ENCODE peak calls at places on chromosomes 4 and X, in five cellular contexts. H, F, X, V and G are unnamed samples.

GRCh38 chr4:162075691-162076090 is 88.1 kb downstream of the FSTL5 start:
- DNase-seq in H (no peak), V (peak), X (no peak), F (peak), G (no peak)

GRCh38 chr4:155665054-155665453 is 1.6 kb upstream of the GUCY1A1 start:
- DNase-seq in V (no peak), H (no peak), X (no peak), F (no peak), G (no peak)

GRCh38 chr4:184664445-184665210 is 15.1 kb downstream of the PRIMPOL start:
- DNase-seq in F (no peak), X (peak), H (peak), V (no peak), G (no peak)

GRCh38 chr4:73221734-73222133 is 36.9 kb downstream of the ANKRD17 start:
- DNase-seq in V (no peak), X (no peak), F (peak), H (peak), G (no peak)

GRCh38 chr4:105715692-105716278 is 7.2 kb downstream of the GSTCD start:
- DNase-seq in H (peak), F (peak), V (peak), X (peak), G (no peak)

GRCh38 chr4:164383187-164384181 is 370.4 kb upstream of the SMIM31 start:
- DNase-seq in X (no peak), V (peak), F (peak), H (peak), G (no peak)

GRCh38 chr4:10734697-10735096 is 50.1 kb upstream of the CLNK start:
- DNase-seq in V (no peak), F (no peak), X (no peak), H (no peak), G (no peak)

GRCh38 chr4:61911313-61911756 is 711.2 kb downstream of the ADGRL3 start:
- DNase-seq in V (no peak), X (no peak), H (no peak), F (peak), G (no peak)

GRCh38 chrX:9327747-9328145 is 137.1 kb upstream of the TBL1X start:
- DNase-seq in H (peak), V (peak), X (peak), F (peak), G (no peak)

GRCh38 chr4:81648576-81649272 is 177.0 kb upstream of the RASGEF1B start:
- DNase-seq in V (no peak), H (no peak), F (no peak), X (no peak), G (peak)

GRCh38 chr4:14338866-14339265 is 663.4 kb upstream of the CPEB2 start:
- DNase-seq in V (no peak), X (no peak), F (no peak), H (no peak), G (no peak)

GRCh38 chr4:89307446-89308160 is at the start of gene GPRIN3:
- DNase-seq in H (peak), X (no peak), V (no peak), F (peak), G (peak)

GRCh38 chr4:118033148-118034060 is 882 bp upstream of the NDST3 start:
- DNase-seq in F (peak), X (peak), V (peak), H (peak), G (peak)

GRCh38 chrX:13101439-13102139 is 57.2 kb upstream of the FAM9C start:
- DNase-seq in V (peak), X (peak), H (peak), F (peak), G (no peak)

GRCh38 chr4:7904942-7905341 is 34.7 kb downstream of the AFAP1 start:
- DNase-seq in V (peak), H (peak), X (no peak), F (peak), G (no peak)

GRCh38 chrX:24347871-24348270 is 12.6 kb upstream of the SUPT20HL1 start:
- DNase-seq in H (no peak), X (no peak), F (peak), V (no peak), G (no peak)

GRCh38 chr4:126958482-126958881 is 674.3 kb upstream of the INTU start:
- DNase-seq in X (no peak), H (no peak), V (no peak), F (no peak), G (no peak)

GRCh38 chrX:120137439-120137838 is 21.0 kb upstream of the RHOXF2 start:
- DNase-seq in H (no peak), V (no peak), X (peak), F (no peak), G (no peak)

GRCh38 chr4:120209706-120210105 is 143.1 kb upstream of the MAD2L1 start:
- DNase-seq in H (no peak), V (no peak), X (no peak), F (no peak), G (no peak)

GRCh38 chr4:16437836-16438235 is 211.6 kb upstream of the TAPT1 start:
- DNase-seq in X (no peak), F (no peak), V (no peak), H (peak), G (no peak)

GRCh38 chr4:165058676-165059075 is 5.0 kb downstream of the TRIM75 start:
- DNase-seq in F (no peak), X (no peak), H (no peak), V (no peak), G (no peak)

GRCh38 chr4:139728840-139729239 is 63.2 kb downstream of the MGST2 start:
- DNase-seq in H (no peak), V (no peak), F (no peak), X (no peak), G (no peak)

GRCh38 chr4:85028910-85029309 is 62.4 kb upstream of the WDFY3 start:
- DNase-seq in H (peak), F (peak), V (no peak), X (no peak), G (no peak)

GRCh38 chrX:148960060-148960459 is 459.6 kb downstream of the AFF2 start:
- DNase-seq in X (no peak), H (no peak), F (no peak), V (peak), G (no peak)

GRCh38 chr4:112099701-112100289 is 45.5 kb upstream of the FAM241A start:
- DNase-seq in X (peak), H (peak), F (peak), V (peak), G (no peak)

GRCh38 chrX:41377624-41378023 is 43.7 kb downstream of the DDX3X start:
- DNase-seq in X (no peak), V (no peak), F (peak), H (peak), G (no peak)

GRCh38 chrX:69365755-69366154 is 138.4 kb upstream of the NALF2 start:
- DNase-seq in H (no peak), X (no peak), V (no peak), F (no peak), G (no peak)

GRCh38 chrX:39331062-39331704 is 529.9 kb downstream of the MID1IP1 start:
- DNase-seq in H (no peak), F (peak), V (no peak), X (no peak), G (no peak)

GRCh38 chr4:38241541-38241940 is 281.3 kb downstream of the PTTG2 start:
- DNase-seq in X (no peak), H (peak), V (peak), F (no peak), G (no peak)

GRCh38 chr4:125317526-125317880 is 2.7 kb downstream of the FAT4 start:
- DNase-seq in H (peak), V (peak), X (no peak), F (peak), G (no peak)

GRCh38 chrX:47264507-47265173 is 31.8 kb downstream of the USP11 start:
- DNase-seq in X (peak), H (peak), V (peak), F (peak), G (no peak)

GRCh38 chr4:97103252-97103651 is 1040.0 kb downstream of the STPG2 start:
- DNase-seq in V (peak), F (no peak), H (no peak), X (no peak), G (no peak)

GRCh38 chrX:68694429-68695205 is 47.2 kb downstream of the STARD8 start:
- DNase-seq in V (no peak), X (no peak), F (no peak), H (peak), G (no peak)

GRCh38 chrX:125826774-125827451 is 339.2 kb downstream of the DCAF12L2 start:
- DNase-seq in H (no peak), V (no peak), X (no peak), F (no peak), G (no peak)

GRCh38 chr4:185801471-185801870 is 10.5 kb downstream of the SORBS2 start:
- DNase-seq in X (no peak), H (peak), V (no peak), F (peak), G (no peak)

GRCh38 chrX:150143721-150144440 is 205.6 kb upstream of the EOLA2 start:
- DNase-seq in F (no peak), V (no peak), H (no peak), X (no peak), G (no peak)

DNA sequence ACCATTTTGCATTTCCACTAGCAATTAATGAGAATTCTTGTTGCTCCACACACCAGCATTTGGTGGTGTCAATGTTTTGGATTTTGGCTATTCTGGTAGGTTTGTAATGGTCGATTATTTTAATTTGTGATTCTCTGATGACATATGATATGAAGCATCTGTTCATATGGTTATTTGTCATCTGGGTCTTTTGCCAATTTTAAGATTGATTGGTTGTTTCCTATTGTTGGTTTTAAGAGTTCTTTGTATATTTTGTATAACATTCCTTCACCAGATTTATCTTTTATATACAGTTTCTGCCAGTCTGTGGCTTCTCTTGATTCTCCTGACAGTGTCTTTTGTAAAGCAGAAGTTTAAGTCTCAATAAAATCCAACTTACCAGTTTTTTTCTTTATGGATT is 18.5 kb upstream of the BDH2 start:
- DNase-seq in H (no peak), X (no peak), V (no peak), F (no peak), G (no peak)
- H2AFZ ChIP-seq in H (no peak), X (no peak), V (no peak), F (no peak), G (no peak)

GRCh38 chr4:40185830-40186664 is 10.8 kb upstream of the RHOH start:
- DNase-seq in V (no peak), F (no peak), H (peak), X (no peak), G (no peak)
- H2AFZ ChIP-seq in V (peak), F (no peak), H (peak), X (no peak), G (no peak)

DNA sequence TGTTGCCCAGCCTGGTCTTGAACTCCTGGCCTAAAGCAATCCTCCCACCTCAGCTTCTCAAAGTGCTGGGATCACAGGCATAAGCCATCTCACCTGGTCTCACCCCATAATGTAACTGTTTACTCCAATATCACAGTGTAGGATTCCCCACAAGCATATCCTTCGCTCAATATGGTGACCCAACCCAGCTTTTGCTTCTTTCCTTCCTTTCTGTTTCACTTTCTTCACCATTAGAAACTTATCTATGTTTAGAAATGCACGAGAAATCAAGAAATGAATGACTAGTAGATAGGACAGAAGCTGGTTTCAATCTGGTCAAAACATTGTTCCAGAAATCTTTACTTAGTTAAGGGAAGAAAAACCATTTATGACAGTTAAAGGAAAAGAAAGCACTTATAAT is 18.9 kb downstream of the TSPAN5 start:
- DNase-seq in X (no peak), H (peak), F (peak), V (no peak), G (no peak)
- H2AFZ ChIP-seq in X (no peak), H (peak), F (no peak), V (no peak), G (no peak)

GRCh38 chr4:168641811-168642140 is 144.9 kb downstream of the PALLD start:
- DNase-seq in F (no peak), H (no peak), V (no peak), X (no peak), G (no peak)
- H2AFZ ChIP-seq in F (no peak), H (no peak), V (no peak), X (no peak), G (no peak)

GRCh38 chr4:144421839-144422565 is 224.0 kb upstream of the HHIP start:
- DNase-seq in F (no peak), V (peak), H (no peak), X (no peak), G (no peak)
- H2AFZ ChIP-seq in F (no peak), V (no peak), H (no peak), X (no peak), G (no peak)

GRCh38 chr4:129672941-129673340 is 577.0 kb downstream of the C4orf33 start:
- DNase-seq in F (no peak), X (peak), V (no peak), H (no peak), G (peak)

GRCh38 chr4:129676934-129677333 is 581.0 kb downstream of the C4orf33 start:
- DNase-seq in X (no peak), H (no peak), V (no peak), F (no peak), G (no peak)

DNA sequence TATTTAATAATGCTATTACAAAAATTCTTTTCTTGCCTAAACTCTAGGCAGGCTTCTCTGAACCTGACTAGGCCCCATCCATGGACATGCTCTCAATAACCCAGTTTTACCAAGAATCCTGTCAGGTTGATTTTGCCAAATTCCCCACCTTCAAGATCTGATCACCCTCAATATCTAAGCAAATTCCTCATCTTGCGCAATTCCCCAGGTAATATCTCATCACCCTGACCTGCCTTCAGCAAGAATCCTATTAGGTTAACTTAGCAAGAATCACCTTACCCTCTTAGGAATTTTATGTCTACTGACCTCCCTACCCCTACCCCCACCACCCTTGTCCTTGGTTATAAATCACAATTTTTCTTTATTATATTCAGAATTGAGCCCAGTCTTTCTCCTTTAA is 579.1 kb downstream of the C4orf33 start:
- DNase-seq in V (no peak), F (no peak), H (no peak), X (no peak), G (no peak)
- H2AFZ ChIP-seq in V (no peak), F (no peak), H (no peak), X (no peak), G (no peak)

GRCh38 chr4:26741491-26741871 is 119.2 kb upstream of the STIM2 start:
- DNase-seq in X (no peak), V (no peak), H (peak), F (no peak), G (no peak)

GRCh38 chr4:26732356-26732755 is 128.3 kb upstream of the STIM2 start:
- DNase-seq in H (no peak), V (no peak), F (no peak), X (no peak), G (no peak)

GRCh38 chr4:26731342-26731741 is 129.3 kb upstream of the STIM2 start:
- DNase-seq in H (peak), F (no peak), V (no peak), X (peak), G (no peak)

GRCh38 chr4:26737385-26737784 is 123.3 kb upstream of the STIM2 start:
- DNase-seq in F (no peak), H (no peak), X (no peak), V (no peak), G (no peak)

GRCh38 chr4:26736621-26737020 is 124.0 kb upstream of the STIM2 start:
- DNase-seq in F (peak), V (peak), X (no peak), H (peak), G (no peak)
- H2AFZ ChIP-seq in F (no peak), V (no peak), X (no peak), H (no peak), G (no peak)

DNA sequence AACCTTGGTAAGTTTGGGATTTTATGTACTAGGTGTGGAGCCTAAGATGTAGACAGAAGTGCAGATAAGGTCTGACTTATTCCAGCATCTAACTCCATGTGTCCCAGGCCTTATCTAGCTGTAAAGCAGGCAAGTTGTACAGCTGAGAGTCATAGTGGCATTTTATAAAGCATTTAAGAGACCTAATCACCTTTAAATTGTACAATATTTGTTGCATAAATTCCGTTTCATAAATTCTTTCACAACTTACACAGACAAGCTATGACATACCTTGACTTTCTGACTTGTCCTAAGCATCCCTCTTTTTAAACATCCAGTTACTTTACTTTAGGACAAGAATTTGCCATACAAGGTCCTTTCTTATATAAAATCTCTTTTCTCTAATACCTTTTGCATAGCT is 11.0 kb downstream of the SYAP1 start:
- DNase-seq in F (no peak), X (no peak), H (no peak), V (no peak), G (no peak)
- H2AFZ ChIP-seq in F (no peak), X (no peak), H (no peak), V (no peak), G (no peak)

DNA sequence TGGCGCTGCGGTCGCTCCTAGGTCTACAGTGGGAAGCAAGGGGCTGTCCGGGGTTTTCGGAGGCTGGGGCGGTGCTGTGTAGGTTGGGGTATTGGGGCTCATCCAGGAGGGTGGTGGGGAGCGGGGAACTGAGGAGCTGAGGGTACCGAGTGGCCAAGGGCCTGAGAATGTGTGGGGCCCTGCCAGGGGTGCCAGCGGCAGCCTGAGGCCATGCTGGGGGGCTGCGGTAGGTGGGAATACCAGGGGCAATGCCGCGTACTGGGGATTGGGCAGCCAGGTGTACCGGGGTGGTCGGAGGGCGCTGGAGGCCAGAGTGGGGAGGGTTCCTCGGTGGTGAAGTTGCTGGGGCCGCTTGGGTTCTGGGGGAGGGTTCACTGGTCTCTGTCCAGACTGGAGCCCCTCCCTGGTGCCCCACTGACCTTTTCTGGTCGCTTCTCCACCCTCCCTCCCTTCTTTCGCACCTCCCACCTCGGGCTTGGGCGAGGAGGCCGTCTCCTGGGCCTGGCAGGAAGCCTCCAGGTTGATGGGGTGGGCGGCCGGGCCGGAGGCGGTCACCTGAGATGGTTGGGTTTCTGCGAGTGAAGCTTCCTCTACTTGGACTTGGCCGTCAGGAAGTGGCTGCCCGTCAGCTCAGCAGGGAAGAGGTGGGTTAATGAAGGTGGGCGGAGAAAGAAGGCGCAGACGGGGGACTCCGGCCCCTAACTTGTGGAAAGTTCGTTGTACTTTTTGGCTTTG is 891 bp downstream of the AKAP17A start:
- DNase-seq in X (peak), V (peak), H (peak), F (peak), G (no peak)
- H2AFZ ChIP-seq in X (no peak), V (peak), H (peak), F (no peak), G (no peak)

DNA sequence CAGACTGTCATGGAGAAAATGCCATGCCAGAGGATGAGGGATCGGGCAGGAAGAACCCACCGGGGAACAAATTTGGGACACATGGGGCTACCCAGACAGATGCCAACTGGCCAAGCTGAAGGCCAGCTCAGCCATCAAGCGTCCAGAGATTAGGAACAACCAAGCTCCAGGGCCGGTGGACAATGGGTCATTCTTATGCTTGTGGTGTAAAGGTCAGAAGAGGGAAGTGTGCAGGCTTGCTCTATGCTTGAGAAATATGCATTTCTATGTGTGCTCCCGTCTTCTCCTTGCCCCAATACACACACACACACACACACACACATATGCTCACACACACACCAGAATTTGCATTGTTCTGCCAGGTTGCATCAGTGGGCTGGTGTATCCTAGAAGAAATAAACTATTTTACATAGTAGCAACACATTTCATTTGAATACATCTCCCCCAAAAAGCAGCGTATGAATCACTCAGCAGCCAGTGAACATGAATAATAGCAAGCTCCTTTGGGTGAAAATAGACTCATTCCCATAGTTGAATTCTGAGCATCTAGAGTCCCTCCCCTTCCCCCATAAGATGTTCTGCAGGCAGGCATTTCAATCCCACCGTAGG is 201.9 kb upstream of the PPARGC1A start:
- DNase-seq in V (no peak), X (no peak), H (no peak), F (no peak), G (no peak)
- H2AFZ ChIP-seq in V (no peak), X (no peak), H (no peak), F (no peak), G (no peak)